ENCODE peak calls at places on chromosomes 12 and 14, in six cellular contexts. One of them, this sample, is unnamed.

GRCh38 chr14:99507860-99508640 is 26.8 kb downstream of the CCNK start:
- DNase-seq in cardiac fibroblast: no peak
- DNase-seq in CD4-positive, alpha-beta memory T cell: no peak
- DNase-seq in lower leg skin: no peak
- DNase-seq in GM12878: no peak
- DNase-seq in NCI-H1092: no peak
- DNase-seq in this sample: no peak

GRCh38 chr12:12534975-12535374 is 27.7 kb downstream of the DUSP16 start:
- DNase-seq in cardiac fibroblast: no peak
- DNase-seq in CD4-positive, alpha-beta memory T cell: no peak
- DNase-seq in lower leg skin: no peak
- DNase-seq in GM12878: no peak
- DNase-seq in NCI-H1092: no peak
- DNase-seq in this sample: no peak

GRCh38 chr14:32047791-32048190 is 29.3 kb upstream of the ARHGAP5 start:
- DNase-seq in cardiac fibroblast: no peak
- DNase-seq in CD4-positive, alpha-beta memory T cell: no peak
- DNase-seq in lower leg skin: no peak
- DNase-seq in GM12878: no peak
- DNase-seq in NCI-H1092: no peak
- DNase-seq in this sample: no peak

GRCh38 chr12:56338643-56339422 is at the start of gene IL23A:
- DNase-seq in cardiac fibroblast: peak; percentile 61
- DNase-seq in CD4-positive, alpha-beta memory T cell: peak; percentile 89
- DNase-seq in lower leg skin: no peak
- DNase-seq in GM12878: peak; percentile 61
- DNase-seq in NCI-H1092: no peak
- DNase-seq in this sample: peak; percentile 85

GRCh38 chr14:96538097-96538496 is 35.9 kb downstream of the PAPOLA start:
- DNase-seq in cardiac fibroblast: no peak
- DNase-seq in CD4-positive, alpha-beta memory T cell: no peak
- DNase-seq in lower leg skin: no peak
- DNase-seq in GM12878: no peak
- DNase-seq in NCI-H1092: no peak
- DNase-seq in this sample: no peak

GRCh38 chr12:67433393-67434175 is 164.4 kb downstream of the CAND1 start:
- DNase-seq in cardiac fibroblast: peak; percentile 78
- DNase-seq in CD4-positive, alpha-beta memory T cell: no peak
- DNase-seq in lower leg skin: no peak
- DNase-seq in GM12878: no peak
- DNase-seq in NCI-H1092: no peak
- DNase-seq in this sample: no peak

GRCh38 chr14:61433169-61433568 is 111.8 kb downstream of the PRKCH start:
- DNase-seq in cardiac fibroblast: no peak
- DNase-seq in CD4-positive, alpha-beta memory T cell: no peak
- DNase-seq in lower leg skin: no peak
- DNase-seq in GM12878: no peak
- DNase-seq in NCI-H1092: no peak
- DNase-seq in this sample: no peak

GRCh38 chr12:3116106-3116898 is 39.1 kb downstream of the TSPAN9 start:
- DNase-seq in cardiac fibroblast: peak; percentile 35
- DNase-seq in CD4-positive, alpha-beta memory T cell: no peak
- DNase-seq in lower leg skin: no peak
- DNase-seq in GM12878: no peak
- DNase-seq in NCI-H1092: no peak
- DNase-seq in this sample: no peak

GRCh38 chr12:6424848-6425247 is 19.9 kb upstream of the CD27 start:
- DNase-seq in cardiac fibroblast: no peak
- DNase-seq in CD4-positive, alpha-beta memory T cell: no peak
- DNase-seq in lower leg skin: no peak
- DNase-seq in GM12878: no peak
- DNase-seq in NCI-H1092: no peak
- DNase-seq in this sample: no peak

GRCh38 chr12:70553391-70553859 is 83.8 kb downstream of the PTPRB start:
- DNase-seq in cardiac fibroblast: no peak
- DNase-seq in CD4-positive, alpha-beta memory T cell: no peak
- DNase-seq in lower leg skin: no peak
- DNase-seq in GM12878: no peak
- DNase-seq in NCI-H1092: peak; percentile 2
- DNase-seq in this sample: no peak

GRCh38 chr14:75285331-75285730 is 6.7 kb downstream of the FOS start:
- DNase-seq in cardiac fibroblast: no peak
- DNase-seq in CD4-positive, alpha-beta memory T cell: no peak
- DNase-seq in lower leg skin: peak; percentile 37
- DNase-seq in GM12878: no peak
- DNase-seq in NCI-H1092: no peak
- DNase-seq in this sample: no peak

GRCh38 chr12:110965574-110965973 is 45.2 kb upstream of the MYL2 start:
- DNase-seq in cardiac fibroblast: no peak
- DNase-seq in CD4-positive, alpha-beta memory T cell: no peak
- DNase-seq in lower leg skin: no peak
- DNase-seq in GM12878: no peak
- DNase-seq in NCI-H1092: no peak
- DNase-seq in this sample: no peak

GRCh38 chr12:30973830-30974229 is 47.3 kb downstream of the TSPAN11 start:
- DNase-seq in cardiac fibroblast: no peak
- DNase-seq in CD4-positive, alpha-beta memory T cell: no peak
- DNase-seq in lower leg skin: no peak
- DNase-seq in GM12878: no peak
- DNase-seq in NCI-H1092: no peak
- DNase-seq in this sample: no peak

GRCh38 chr14:59897757-59898383 is 22.1 kb upstream of the LRRC9 start:
- DNase-seq in cardiac fibroblast: peak; percentile 47
- DNase-seq in CD4-positive, alpha-beta memory T cell: no peak
- DNase-seq in lower leg skin: no peak
- DNase-seq in GM12878: no peak
- DNase-seq in NCI-H1092: peak; percentile 64
- DNase-seq in this sample: no peak

GRCh38 chr12:73221836-73222235 is 949.7 kb downstream of the TRHDE start:
- DNase-seq in cardiac fibroblast: no peak
- DNase-seq in CD4-positive, alpha-beta memory T cell: no peak
- DNase-seq in lower leg skin: no peak
- DNase-seq in GM12878: no peak
- DNase-seq in NCI-H1092: no peak
- DNase-seq in this sample: no peak

GRCh38 chr14:66939409-66939808 is 249.8 kb upstream of the GARIN2 start:
- DNase-seq in cardiac fibroblast: no peak
- DNase-seq in CD4-positive, alpha-beta memory T cell: no peak
- DNase-seq in lower leg skin: no peak
- DNase-seq in GM12878: no peak
- DNase-seq in NCI-H1092: no peak
- DNase-seq in this sample: no peak

GRCh38 chr12:44159211-44159610 is 323.3 kb downstream of the TMEM117 start:
- DNase-seq in cardiac fibroblast: no peak
- DNase-seq in CD4-positive, alpha-beta memory T cell: no peak
- DNase-seq in lower leg skin: no peak
- DNase-seq in GM12878: no peak
- DNase-seq in NCI-H1092: no peak
- DNase-seq in this sample: no peak

GRCh38 chr12:39632670-39633069 is 13.1 kb upstream of the ABCD2 start:
- DNase-seq in cardiac fibroblast: peak; percentile 13
- DNase-seq in CD4-positive, alpha-beta memory T cell: no peak
- DNase-seq in lower leg skin: no peak
- DNase-seq in GM12878: no peak
- DNase-seq in NCI-H1092: no peak
- DNase-seq in this sample: no peak

GRCh38 chr12:76085159-76085868 is 829 bp upstream of the NAP1L1 start:
- DNase-seq in cardiac fibroblast: peak; percentile 66
- DNase-seq in CD4-positive, alpha-beta memory T cell: peak; percentile 65
- DNase-seq in lower leg skin: no peak
- DNase-seq in GM12878: no peak
- DNase-seq in NCI-H1092: no peak
- DNase-seq in this sample: peak; percentile 35

GRCh38 chr12:55979069-55979468 is 5.2 kb downstream of the RAB5B start:
- DNase-seq in cardiac fibroblast: no peak
- DNase-seq in CD4-positive, alpha-beta memory T cell: no peak
- DNase-seq in lower leg skin: no peak
- DNase-seq in GM12878: no peak
- DNase-seq in NCI-H1092: no peak
- DNase-seq in this sample: no peak

GRCh38 chr14:103361868-103362267 is 23.3 kb upstream of the MARK3 start:
- DNase-seq in cardiac fibroblast: peak; percentile 99
- DNase-seq in CD4-positive, alpha-beta memory T cell: no peak
- DNase-seq in lower leg skin: no peak
- DNase-seq in GM12878: no peak
- DNase-seq in NCI-H1092: no peak
- DNase-seq in this sample: no peak

GRCh38 chr12:65609359-65609771 is 214.9 kb upstream of the HMGA2 start:
- DNase-seq in cardiac fibroblast: peak; percentile 95
- DNase-seq in CD4-positive, alpha-beta memory T cell: no peak
- DNase-seq in lower leg skin: no peak
- DNase-seq in GM12878: no peak
- DNase-seq in NCI-H1092: no peak
- DNase-seq in this sample: no peak

GRCh38 chr14:67232066-67232465 is 9.2 kb upstream of the PALS1 start:
- DNase-seq in cardiac fibroblast: no peak
- DNase-seq in CD4-positive, alpha-beta memory T cell: no peak
- DNase-seq in lower leg skin: no peak
- DNase-seq in GM12878: no peak
- DNase-seq in NCI-H1092: no peak
- DNase-seq in this sample: no peak

GRCh38 chr12:46439793-46440511 is 67.4 kb upstream of the SLC38A2 start:
- DNase-seq in cardiac fibroblast: peak; percentile 57
- DNase-seq in CD4-positive, alpha-beta memory T cell: no peak
- DNase-seq in lower leg skin: no peak
- DNase-seq in GM12878: no peak
- DNase-seq in NCI-H1092: no peak
- DNase-seq in this sample: no peak

GRCh38 chr12:120468271-120468845 is 1.2 kb downstream of the SRSF9 start:
- DNase-seq in cardiac fibroblast: peak; percentile 75
- DNase-seq in CD4-positive, alpha-beta memory T cell: no peak
- DNase-seq in lower leg skin: peak; percentile 84
- DNase-seq in GM12878: no peak
- DNase-seq in NCI-H1092: no peak
- DNase-seq in this sample: no peak

GRCh38 chr14:92783813-92784431 is 10.2 kb upstream of the GOLGA5 start:
- DNase-seq in cardiac fibroblast: peak; percentile 80
- DNase-seq in CD4-positive, alpha-beta memory T cell: peak; percentile 53
- DNase-seq in lower leg skin: no peak
- DNase-seq in GM12878: no peak
- DNase-seq in NCI-H1092: peak; percentile 59
- DNase-seq in this sample: peak; percentile 3

GRCh38 chr12:49702009-49702408 is 5.2 kb downstream of the FMNL3 start:
- DNase-seq in cardiac fibroblast: no peak
- DNase-seq in CD4-positive, alpha-beta memory T cell: no peak
- DNase-seq in lower leg skin: no peak
- DNase-seq in GM12878: no peak
- DNase-seq in NCI-H1092: no peak
- DNase-seq in this sample: no peak

GRCh38 chr14:62216121-62216520 is 453.9 kb downstream of the SNAPC1 start:
- DNase-seq in cardiac fibroblast: no peak
- DNase-seq in CD4-positive, alpha-beta memory T cell: no peak
- DNase-seq in lower leg skin: no peak
- DNase-seq in GM12878: no peak
- DNase-seq in NCI-H1092: no peak
- DNase-seq in this sample: no peak

GRCh38 chr14:101521306-101521935 is 39.9 kb upstream of the DIO3 start:
- DNase-seq in cardiac fibroblast: no peak
- DNase-seq in CD4-positive, alpha-beta memory T cell: no peak
- DNase-seq in lower leg skin: no peak
- DNase-seq in GM12878: no peak
- DNase-seq in NCI-H1092: no peak
- DNase-seq in this sample: no peak

GRCh38 chr12:104054681-104055346 is 4.8 kb upstream of the GLT8D2 start:
- DNase-seq in cardiac fibroblast: no peak
- DNase-seq in CD4-positive, alpha-beta memory T cell: no peak
- DNase-seq in lower leg skin: no peak
- DNase-seq in GM12878: no peak
- DNase-seq in NCI-H1092: no peak
- DNase-seq in this sample: no peak

GRCh38 chr14:93973607-93974006 is 2.8 kb downstream of the ASB2 start:
- DNase-seq in cardiac fibroblast: no peak
- DNase-seq in CD4-positive, alpha-beta memory T cell: no peak
- DNase-seq in lower leg skin: no peak
- DNase-seq in GM12878: no peak
- DNase-seq in NCI-H1092: no peak
- DNase-seq in this sample: no peak

GRCh38 chr12:89474615-89475014 is 50.0 kb downstream of the GALNT4 start:
- DNase-seq in cardiac fibroblast: no peak
- DNase-seq in CD4-positive, alpha-beta memory T cell: no peak
- DNase-seq in lower leg skin: no peak
- DNase-seq in GM12878: no peak
- DNase-seq in NCI-H1092: no peak
- DNase-seq in this sample: no peak

GRCh38 chr12:112938751-112939150 is 477 bp downstream of the OAS3 start:
- DNase-seq in cardiac fibroblast: peak; percentile 16
- DNase-seq in CD4-positive, alpha-beta memory T cell: no peak
- DNase-seq in lower leg skin: no peak
- DNase-seq in GM12878: no peak
- DNase-seq in NCI-H1092: no peak
- DNase-seq in this sample: no peak

GRCh38 chr12:105590571-105590970 is 260.1 kb downstream of the C12orf75 start:
- DNase-seq in cardiac fibroblast: peak; percentile 22
- DNase-seq in CD4-positive, alpha-beta memory T cell: no peak
- DNase-seq in lower leg skin: no peak
- DNase-seq in GM12878: no peak
- DNase-seq in NCI-H1092: no peak
- DNase-seq in this sample: no peak

GRCh38 chr12:2582631-2583616 is 211.8 kb upstream of the FKBP4 start:
- DNase-seq in cardiac fibroblast: peak; percentile 47
- DNase-seq in CD4-positive, alpha-beta memory T cell: peak; percentile 4
- DNase-seq in lower leg skin: peak; percentile 90
- DNase-seq in GM12878: no peak
- DNase-seq in NCI-H1092: peak; percentile 60
- DNase-seq in this sample: peak; percentile 4

GRCh38 chr12:56014205-56014604 is 6.6 kb upstream of the IKZF4 start:
- DNase-seq in cardiac fibroblast: no peak
- DNase-seq in CD4-positive, alpha-beta memory T cell: no peak
- DNase-seq in lower leg skin: no peak
- DNase-seq in GM12878: no peak
- DNase-seq in NCI-H1092: no peak
- DNase-seq in this sample: no peak

GRCh38 chr12:93645702-93646101 is 31.5 kb upstream of the CRADD start:
- DNase-seq in cardiac fibroblast: no peak
- DNase-seq in CD4-positive, alpha-beta memory T cell: no peak
- DNase-seq in lower leg skin: no peak
- DNase-seq in GM12878: no peak
- DNase-seq in NCI-H1092: no peak
- DNase-seq in this sample: no peak

GRCh38 chr14:85024931-85025330 is 505.0 kb upstream of the FLRT2 start:
- DNase-seq in cardiac fibroblast: peak; percentile 7
- DNase-seq in CD4-positive, alpha-beta memory T cell: no peak
- DNase-seq in lower leg skin: no peak
- DNase-seq in GM12878: no peak
- DNase-seq in NCI-H1092: no peak
- DNase-seq in this sample: no peak

GRCh38 chr14:21940887-21941855 is 267.6 kb upstream of the OR4E1 start:
- DNase-seq in cardiac fibroblast: peak; percentile 15
- DNase-seq in CD4-positive, alpha-beta memory T cell: peak; percentile 47
- DNase-seq in lower leg skin: no peak
- DNase-seq in GM12878: no peak
- DNase-seq in NCI-H1092: no peak
- DNase-seq in this sample: peak; percentile 17

This sample was measured in T follicular helper cell.